ENCODE peak calls at places on chromosomes 5 and 9, in seven cellular contexts. One of them, this sample, is unnamed.

GRCh38 chr9:130382086-130382485 is 62.7 kb upstream of the ASS1 start:
- DNase-seq in HFFc6: no peak
- DNase-seq in T-helper 2 cell: no peak
- DNase-seq in nucleus accumbens: no peak
- DNase-seq in cardiac fibroblast: no peak
- DNase-seq in KBM-7: no peak
- DNase-seq in HS-27A: no peak
- DNase-seq in this sample: no peak

GRCh38 chr5:108726446-108727091 is 21.1 kb upstream of the FER start:
- DNase-seq in HS-27A: no peak
- DNase-seq in nucleus accumbens: no peak
- DNase-seq in T-helper 2 cell: no peak
- DNase-seq in cardiac fibroblast: peak
- DNase-seq in HFFc6: no peak
- DNase-seq in KBM-7: no peak
- DNase-seq in this sample: no peak

GRCh38 chr9:72661401-72662135 is 140.2 kb downstream of the TMC1 start:
- DNase-seq in T-helper 2 cell: no peak
- DNase-seq in HS-27A: no peak
- DNase-seq in nucleus accumbens: no peak
- DNase-seq in KBM-7: no peak
- DNase-seq in HFFc6: peak
- DNase-seq in cardiac fibroblast: peak
- DNase-seq in this sample: peak

GRCh38 chr5:127700237-127700766 is 2.9 kb upstream of the CCDC192 start:
- DNase-seq in T-helper 2 cell: no peak
- DNase-seq in cardiac fibroblast: no peak
- DNase-seq in HS-27A: no peak
- DNase-seq in KBM-7: no peak
- DNase-seq in HFFc6: no peak
- DNase-seq in nucleus accumbens: no peak
- DNase-seq in this sample: no peak

GRCh38 chr5:67142816-67143215 is 53.8 kb downstream of the CD180 start:
- DNase-seq in cardiac fibroblast: no peak
- DNase-seq in KBM-7: no peak
- DNase-seq in HS-27A: no peak
- DNase-seq in nucleus accumbens: no peak
- DNase-seq in T-helper 2 cell: no peak
- DNase-seq in HFFc6: no peak
- DNase-seq in this sample: no peak

GRCh38 chr9:100577776-100578448 is at the start of gene CAVIN4:
- DNase-seq in cardiac fibroblast: peak
- DNase-seq in HFFc6: peak
- DNase-seq in nucleus accumbens: no peak
- DNase-seq in HS-27A: no peak
- DNase-seq in KBM-7: no peak
- DNase-seq in T-helper 2 cell: no peak
- DNase-seq in this sample: no peak

GRCh38 chr5:137995077-137995746 is 37.7 kb downstream of the FAM13B start:
- DNase-seq in nucleus accumbens: no peak
- DNase-seq in cardiac fibroblast: peak
- DNase-seq in KBM-7: peak
- DNase-seq in HS-27A: no peak
- DNase-seq in HFFc6: peak
- DNase-seq in T-helper 2 cell: no peak
- DNase-seq in this sample: peak

GRCh38 chr5:157912621-157913325 is 53.8 kb upstream of the CLINT1 start:
- DNase-seq in T-helper 2 cell: no peak
- DNase-seq in cardiac fibroblast: no peak
- DNase-seq in KBM-7: no peak
- DNase-seq in nucleus accumbens: no peak
- DNase-seq in HFFc6: no peak
- DNase-seq in HS-27A: no peak
- DNase-seq in this sample: no peak

GRCh38 chr9:93827545-93828330 is 127.4 kb downstream of the BARX1 start:
- DNase-seq in HS-27A: no peak
- DNase-seq in HFFc6: peak
- DNase-seq in cardiac fibroblast: peak
- DNase-seq in KBM-7: peak
- DNase-seq in T-helper 2 cell: no peak
- DNase-seq in nucleus accumbens: peak
- DNase-seq in this sample: peak

GRCh38 chr5:138241688-138242547 is 28.8 kb upstream of the CDC23 start:
- DNase-seq in cardiac fibroblast: peak
- DNase-seq in HFFc6: no peak
- DNase-seq in KBM-7: peak
- DNase-seq in nucleus accumbens: peak
- DNase-seq in T-helper 2 cell: no peak
- DNase-seq in HS-27A: no peak
- DNase-seq in this sample: no peak

GRCh38 chr5:17308326-17309065 is 91.1 kb downstream of the BASP1 start:
- DNase-seq in nucleus accumbens: no peak
- DNase-seq in T-helper 2 cell: no peak
- DNase-seq in KBM-7: no peak
- DNase-seq in cardiac fibroblast: peak
- DNase-seq in HS-27A: no peak
- DNase-seq in HFFc6: no peak
- DNase-seq in this sample: no peak

GRCh38 chr5:58469895-58470294 is 10.0 kb upstream of the PLK2 start:
- DNase-seq in KBM-7: peak
- DNase-seq in cardiac fibroblast: no peak
- DNase-seq in HS-27A: no peak
- DNase-seq in nucleus accumbens: no peak
- DNase-seq in T-helper 2 cell: no peak
- DNase-seq in HFFc6: no peak
- DNase-seq in this sample: no peak